ENCODE peak calls at places on chromosomes 16 and 17, in seven cellular contexts. N is neuronal stem cell; Z is A172; P is putamen; C is T-helper 9 cell; V is CD4-positive, alpha-beta memory T cell; J is heart left ventricle. K is an unnamed sample.

GRCh38 chr16:4855371-4855770 is 8.1 kb downstream of the UBN1 start:
- DNase-seq in N (no peak), Z (no peak), P (no peak), C (no peak), V (no peak), J (no peak), K (no peak)

GRCh38 chr17:54404259-54404658 is 496.4 kb upstream of the TOM1L1 start:
- DNase-seq in N (no peak), Z (no peak), P (no peak), C (no peak), V (no peak), J (no peak), K (no peak)

GRCh38 chr17:5281814-5282638 is at the start of gene RABEP1:
- DNase-seq in N (peak), Z (peak), P (peak), C (peak), V (peak), J (peak), K (peak)

GRCh38 chr17:68020451-68020779 is 15.1 kb upstream of the KPNA2 start:
- DNase-seq in N (no peak), Z (no peak), P (no peak), C (no peak), V (no peak), J (no peak), K (no peak)

GRCh38 chr16:72590179-72590937 is 418.4 kb upstream of the PMFBP1 start:
- DNase-seq in N (no peak), Z (no peak), P (no peak), C (no peak), V (no peak), J (no peak), K (peak)

GRCh38 chr16:56984639-56985038 is 4.7 kb upstream of the NLRC5 start:
- DNase-seq in N (no peak), Z (no peak), P (no peak), C (no peak), V (no peak), J (no peak), K (no peak)

GRCh38 chr16:84520778-84521770 is 16.6 kb upstream of the MEAK7 start:
- DNase-seq in N (no peak), Z (no peak), P (no peak), C (no peak), V (no peak), J (no peak), K (no peak)

GRCh38 chr17:46175891-46176290 is 17.3 kb downstream of the KANSL1 start:
- DNase-seq in N (no peak), Z (no peak), P (no peak), C (no peak), V (no peak), J (no peak), K (no peak)

K was measured in GM12865.